ENCODE peak calls at places on chromosomes 2 and 18, in five cellular contexts. V is stimulated activated CD8-positive, alpha-beta memory T cell treated with anti-CD3 and anti-CD28 coated beads, Interleukin-4, amount 100 ng/mL, for 4 hours; M is stimulated activated CD4-positive, alpha-beta T cell treated with anti-CD3 and anti-CD28 coated beads, Interleukin-2, amount 100 ng/mL, for 48 hours; K is H7; C is cardiac fibroblast. B is an unnamed sample.

GRCh38 chr2:191656389-191656788 is 21.5 kb upstream of the NABP1 start:
- DNase-seq in M (no peak), K (no peak), V (no peak), C (peak), B (no peak)

GRCh38 chr2:86368181-86368824 is 30.9 kb upstream of the REEP1 start:
- DNase-seq in M (peak), V (no peak), C (peak), K (peak), B (no peak)

GRCh38 chr18:63894367-63894766 is 6.9 kb downstream of the SERPINB2 start:
- DNase-seq in C (no peak), M (no peak), V (no peak), K (no peak), B (no peak)

GRCh38 chr18:13680612-13681011 is 45.7 kb downstream of the FAM210A start:
- DNase-seq in C (no peak), M (no peak), V (no peak), K (peak), B (no peak)

GRCh38 chr2:65453916-65454315 is 21.5 kb upstream of the SPRED2 start:
- DNase-seq in M (no peak), V (no peak), C (no peak), K (no peak), B (no peak)

GRCh38 chr2:6812857-6813530 is 52.7 kb downstream of the CMPK2 start:
- DNase-seq in C (no peak), M (no peak), V (no peak), K (peak), B (no peak)

GRCh38 chr2:216732334-216732733 is 37.0 kb upstream of the IGFBP5 start:
- DNase-seq in M (no peak), K (peak), V (no peak), C (no peak), B (peak)

GRCh38 chr2:25032901-25033300 is 9.0 kb upstream of the EFR3B start:
- DNase-seq in V (no peak), C (no peak), K (no peak), M (no peak), B (no peak)

GRCh38 chr2:179701524-179702110 is 159.8 kb downstream of the ZNF385B start:
- DNase-seq in C (peak), V (no peak), M (no peak), K (no peak), B (no peak)

B was measured in NCI-H2081 treated with DMSO at 0.1 percent for 48 hours.